ENCODE peak calls at places on chromosomes 5 and 9, in eight cellular contexts. E, Y, B, Q, M, O, L and U are unnamed samples.

GRCh38 chr5:177478711-177479646 is 5.5 kb upstream of the DBN1 start:
- DNase-seq in E (peak; percentile 87), Y (no peak), B (peak; percentile 43), Q (peak; percentile 92), M (no peak), O (no peak), L (no peak), U (peak; percentile 36)

GRCh38 chr9:6271508-6272228 is 56.1 kb downstream of the IL33 start:
- DNase-seq in E (no peak), Y (no peak), B (no peak), Q (no peak), M (no peak), O (no peak), L (no peak), U (no peak)

GRCh38 chr9:132356276-132356924 is 1.6 kb upstream of the SETX start:
- DNase-seq in E (no peak), Y (no peak), B (no peak), Q (no peak), M (no peak), O (peak; percentile 32), L (no peak), U (no peak)

GRCh38 chr5:6135977-6136376 is 242.4 kb downstream of the MED10 start:
- DNase-seq in E (no peak), Y (no peak), B (no peak), Q (no peak), M (no peak), O (no peak), L (peak; percentile 2), U (no peak)

GRCh38 chr5:90381213-90381929 is 28.2 kb downstream of the CETN3 start:
- DNase-seq in E (no peak), Y (no peak), B (no peak), Q (no peak), M (no peak), O (no peak), L (peak; percentile 5), U (peak; percentile 35)

GRCh38 chr5:141883184-141883947 is 5.2 kb upstream of the PCDH1 start:
- DNase-seq in E (no peak), Y (no peak), B (no peak), Q (peak; percentile 56), M (no peak), O (peak; percentile 86), L (peak; percentile 17), U (no peak)

GRCh38 chr5:35742006-35742405 is 114.7 kb upstream of the IL7R start:
- DNase-seq in E (no peak), Y (no peak), B (no peak), Q (no peak), M (no peak), O (no peak), L (no peak), U (no peak)

GRCh38 chr9:78167356-78167755 is 68.5 kb upstream of the CEP78 start:
- DNase-seq in E (no peak), Y (no peak), B (no peak), Q (no peak), M (no peak), O (no peak), L (no peak), U (peak; percentile 30)

GRCh38 chr9:133141833-133142594 is 21.0 kb upstream of the RALGDS start:
- DNase-seq in E (no peak), Y (peak; percentile 85), B (peak; percentile 87), Q (peak; percentile 79), M (no peak), O (no peak), L (peak; percentile 87), U (peak; percentile 30)

GRCh38 chr5:440413-441180 is 2.4 kb upstream of the EXOC3 start:
- DNase-seq in E (peak; percentile 45), Y (no peak), B (no peak), Q (no peak), M (no peak), O (no peak), L (no peak), U (no peak)

GRCh38 chr5:175624362-175624761 is 33.5 kb upstream of the HRH2 start:
- DNase-seq in E (no peak), Y (no peak), B (no peak), Q (no peak), M (no peak), O (no peak), L (no peak), U (no peak)

GRCh38 chr5:137708796-137709559 is 26.9 kb downstream of the KLHL3 start:
- DNase-seq in E (no peak), Y (no peak), B (no peak), Q (no peak), M (no peak), O (no peak), L (peak; percentile 33), U (no peak)

GRCh38 chr5:60844429-60844890 is 391 bp upstream of the ELOVL7 start:
- DNase-seq in E (peak; percentile 30), Y (no peak), B (no peak), Q (no peak), M (no peak), O (no peak), L (peak; percentile 8), U (peak; percentile 14)

GRCh38 chr9:21455320-21455719 is 15.1 kb downstream of the IFNA1 start:
- DNase-seq in E (peak; percentile 28), Y (no peak), B (no peak), Q (no peak), M (no peak), O (peak; percentile 25), L (peak; percentile 53), U (no peak)

GRCh38 chr5:24823625-24824024 is 178.8 kb upstream of the CDH10 start:
- DNase-seq in E (no peak), Y (no peak), B (no peak), Q (no peak), M (no peak), O (no peak), L (no peak), U (no peak)

GRCh38 chr9:3597792-3598191 is 72.0 kb upstream of the RFX3 start:
- DNase-seq in E (no peak), Y (no peak), B (no peak), Q (no peak), M (no peak), O (no peak), L (no peak), U (no peak)

GRCh38 chr9:38368731-38369130 is 23.8 kb upstream of the ALDH1B1 start:
- DNase-seq in E (no peak), Y (no peak), B (no peak), Q (no peak), M (no peak), O (no peak), L (no peak), U (no peak)

GRCh38 chr9:126206099-126206498 is 120.5 kb upstream of the MVB12B start:
- DNase-seq in E (no peak), Y (no peak), B (no peak), Q (no peak), M (no peak), O (no peak), L (no peak), U (no peak)

GRCh38 chr5:36607114-36607561 is 732 bp downstream of the SLC1A3 start:
- DNase-seq in E (peak; percentile 27), Y (no peak), B (no peak), Q (peak; percentile 42), M (no peak), O (no peak), L (peak; percentile 25), U (no peak)

GRCh38 chr5:124927735-124928134 is 181.3 kb upstream of the ZNF608 start:
- DNase-seq in E (no peak), Y (no peak), B (no peak), Q (no peak), M (no peak), O (no peak), L (no peak), U (no peak)

GRCh38 chr9:125633116-125633743 is 73.8 kb downstream of the MAPKAP1 start:
- DNase-seq in E (no peak), Y (no peak), B (no peak), Q (no peak), M (no peak), O (no peak), L (no peak), U (no peak)

GRCh38 chr5:40405230-40405629 is 274.5 kb upstream of the PTGER4 start:
- DNase-seq in E (no peak), Y (no peak), B (no peak), Q (no peak), M (no peak), O (no peak), L (no peak), U (no peak)

GRCh38 chr5:119393746-119394145 is 37.9 kb downstream of the TNFAIP8 start:
- DNase-seq in E (no peak), Y (no peak), B (no peak), Q (no peak), M (no peak), O (no peak), L (no peak), U (no peak)

GRCh38 chr5:159441441-159441840 is 111.2 kb upstream of the IL12B start:
- DNase-seq in E (no peak), Y (no peak), B (no peak), Q (peak; percentile 22), M (no peak), O (peak; percentile 55), L (peak; percentile 38), U (peak; percentile 1)

GRCh38 chr5:102792705-102793104 is 37.6 kb downstream of the PAM start:
- DNase-seq in E (peak; percentile 31), Y (no peak), B (no peak), Q (no peak), M (no peak), O (no peak), L (peak; percentile 29), U (no peak)

GRCh38 chr5:61734001-61734400 is 401.9 kb downstream of the ZSWIM6 start:
- DNase-seq in E (no peak), Y (no peak), B (no peak), Q (no peak), M (no peak), O (no peak), L (no peak), U (no peak)

GRCh38 chr5:32331927-32332274 is 19.2 kb upstream of the MTMR12 start:
- DNase-seq in E (no peak), Y (no peak), B (no peak), Q (no peak), M (no peak), O (no peak), L (no peak), U (no peak)

GRCh38 chr9:74443036-74443750 is 53.9 kb upstream of the RORB start:
- DNase-seq in E (no peak), Y (no peak), B (no peak), Q (no peak), M (no peak), O (no peak), L (no peak), U (no peak)

GRCh38 chr9:125649315-125649714 is 57.7 kb downstream of the MAPKAP1 start:
- DNase-seq in E (peak; percentile 87), Y (no peak), B (no peak), Q (no peak), M (peak; percentile 71), O (no peak), L (peak; percentile 52), U (no peak)

GRCh38 chr9:12933957-12934356 is 159.1 kb downstream of the LURAP1L start:
- DNase-seq in E (no peak), Y (no peak), B (no peak), Q (no peak), M (no peak), O (no peak), L (no peak), U (no peak)

GRCh38 chr5:4700082-4700481 is 440.0 kb upstream of the ADAMTS16 start:
- DNase-seq in E (peak; percentile 1), Y (no peak), B (no peak), Q (peak; percentile 24), M (no peak), O (peak; percentile 85), L (peak; percentile 1), U (peak; percentile 15)

GRCh38 chr5:137114529-137114928 is 384.6 kb downstream of the SPOCK1 start:
- DNase-seq in E (no peak), Y (no peak), B (no peak), Q (no peak), M (no peak), O (no peak), L (no peak), U (no peak)

GRCh38 chr5:146860213-146860891 is 18.2 kb downstream of the PPP2R2B start:
- DNase-seq in E (no peak), Y (no peak), B (no peak), Q (no peak), M (no peak), O (no peak), L (no peak), U (no peak)

GRCh38 chr9:75019022-75019421 is 9.1 kb downstream of the CARNMT1 start:
- DNase-seq in E (no peak), Y (no peak), B (no peak), Q (no peak), M (no peak), O (no peak), L (no peak), U (no peak)